ENCODE peak calls at places on chromosomes 7 and 10, in five cellular contexts. C is adrenal gland, Y is stomach, B is A549, G is IMR-90. W is an unnamed sample.

GRCh38 chr7:92586403-92586802 is 3.8 kb downstream of the FAM133B start:
- DNase-seq in C (no peak), Y (no peak), B (no peak), G (peak), W (no peak)

GRCh38 chr7:118104812-118105441 is 79.0 kb upstream of the LSM8 start:
- DNase-seq in C (no peak), Y (no peak), B (peak), G (peak), W (no peak)

GRCh38 chr7:14691597-14692203 is 210.9 kb downstream of the DGKB start:
- DNase-seq in C (peak), Y (peak), B (peak), G (peak), W (no peak)

GRCh38 chr10:77542860-77543259 is 94.7 kb downstream of the KCNMA1 start:
- DNase-seq in C (no peak), Y (no peak), B (no peak), G (no peak), W (no peak)

GRCh38 chr7:50389961-50390360 is 60.2 kb downstream of the FIGNL1 start:
- DNase-seq in C (no peak), Y (no peak), B (no peak), G (no peak), W (no peak)

GRCh38 chr7:55464422-55464821 is 99.3 kb downstream of the LANCL2 start:
- DNase-seq in C (no peak), Y (no peak), B (no peak), G (peak), W (no peak)

GRCh38 chr10:107474650-107475049 is 310.1 kb upstream of the SORCS1 start:
- DNase-seq in C (no peak), Y (no peak), B (no peak), G (no peak), W (no peak)

GRCh38 chr10:103649654-103650423 is 156.3 kb downstream of the NEURL1 start:
- DNase-seq in C (no peak), Y (no peak), B (no peak), G (no peak), W (no peak)

GRCh38 chr10:119412831-119413737 is 129.4 kb downstream of the RGS10 start:
- DNase-seq in C (no peak), Y (no peak), B (no peak), G (peak), W (no peak)

GRCh38 chr7:112204776-112205347 is 1.3 kb downstream of the DOCK4 start:
- DNase-seq in C (no peak), Y (no peak), B (no peak), G (no peak), W (no peak)

GRCh38 chr10:129875993-129876727 is 87.9 kb downstream of the EBF3 start:
- DNase-seq in C (no peak), Y (no peak), B (no peak), G (no peak), W (no peak)

GRCh38 chr10:129881641-129882040 is 82.4 kb downstream of the EBF3 start:
- DNase-seq in C (no peak), Y (no peak), B (no peak), G (no peak), W (no peak)

GRCh38 chr10:129880191-129880590 is 83.9 kb downstream of the EBF3 start:
- DNase-seq in C (no peak), Y (no peak), B (no peak), G (no peak), W (no peak)

GRCh38 chr10:129873351-129873750 is 90.7 kb downstream of the EBF3 start:
- DNase-seq in C (no peak), Y (no peak), B (no peak), G (no peak), W (no peak)

DNA sequence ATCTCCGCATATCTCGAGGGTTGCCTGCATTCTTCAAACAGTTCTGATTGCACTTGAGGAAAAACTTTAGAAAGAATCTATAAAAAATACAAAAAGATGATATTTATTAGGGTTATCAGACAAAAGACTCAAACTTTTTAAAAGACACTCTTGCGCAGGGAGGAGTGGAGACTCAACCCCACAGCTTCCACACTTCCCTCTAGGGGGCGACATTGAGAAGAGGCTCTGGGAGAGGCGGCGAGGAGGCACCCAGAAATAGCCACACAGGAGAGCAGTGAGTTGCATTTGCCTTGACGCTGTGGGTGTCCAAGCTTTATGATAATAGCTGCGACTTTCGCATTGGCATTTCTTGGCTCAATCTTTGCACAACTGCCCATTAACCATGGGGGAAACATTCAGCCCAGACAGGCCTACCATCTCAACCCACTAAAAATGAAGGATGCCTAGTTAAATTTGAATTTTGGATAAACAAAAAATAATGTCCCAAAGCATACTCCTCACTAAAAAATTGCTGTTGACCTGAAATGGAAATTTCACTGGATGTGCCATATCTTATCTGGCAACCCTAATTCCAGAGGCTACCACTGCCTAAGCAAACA is 86.2 kb downstream of the EBF3 start:
- DNase-seq in C (no peak), Y (no peak), B (peak), G (no peak), W (no peak)
- TF ChIP-seq CTCF in C (no peak), Y (no peak), B (peak), G (no peak), W (no peak)

GRCh38 chr7:141286522-141286921 is 212.7 kb downstream of the TMEM178B start:
- DNase-seq in C (no peak), Y (no peak), B (no peak), G (no peak), W (no peak)

GRCh38 chr7:141290365-141290764 is 216.5 kb downstream of the TMEM178B start:
- DNase-seq in C (no peak), Y (no peak), B (no peak), G (no peak), W (no peak)

GRCh38 chr7:141290951-141291350 is 217.1 kb downstream of the TMEM178B start:
- DNase-seq in C (no peak), Y (no peak), B (no peak), G (no peak), W (no peak)

GRCh38 chr7:141288626-141289025 is 214.8 kb downstream of the TMEM178B start:
- DNase-seq in C (no peak), Y (no peak), B (no peak), G (no peak), W (no peak)

DNA sequence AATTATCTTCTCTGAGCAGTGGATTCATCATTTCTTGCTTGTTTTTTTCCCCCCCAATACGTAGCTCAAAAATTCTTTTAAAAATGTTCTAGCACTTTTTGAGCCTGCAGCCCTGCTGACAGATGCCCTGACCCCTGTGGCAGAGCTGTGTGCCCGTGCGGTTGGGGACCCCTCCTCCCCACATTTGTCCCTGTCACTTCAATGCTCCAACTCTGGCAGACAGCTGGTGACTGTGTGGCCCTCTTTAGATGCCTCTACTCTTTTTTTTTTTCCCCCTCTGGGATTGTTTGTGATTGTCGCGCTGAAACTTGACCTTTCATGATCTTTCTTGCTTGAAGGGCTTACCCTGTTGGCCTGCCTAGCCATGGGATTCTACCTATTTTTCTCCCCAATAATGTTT is 214.1 kb downstream of the TMEM178B start:
- DNase-seq in C (no peak), Y (no peak), B (no peak), G (no peak), W (no peak)
- TF ChIP-seq POLR2A in C (no peak), Y (no peak), B (no peak), G (no peak), W (no peak)

GRCh38 chr10:72314263-72314662 is 40.5 kb downstream of the DNAJB12 start:
- DNase-seq in C (no peak), Y (no peak), B (no peak), G (no peak), W (no peak)
- H3K27ac ChIP-seq in C (peak), Y (peak), B (peak), G (no peak), W (peak)

DNA sequence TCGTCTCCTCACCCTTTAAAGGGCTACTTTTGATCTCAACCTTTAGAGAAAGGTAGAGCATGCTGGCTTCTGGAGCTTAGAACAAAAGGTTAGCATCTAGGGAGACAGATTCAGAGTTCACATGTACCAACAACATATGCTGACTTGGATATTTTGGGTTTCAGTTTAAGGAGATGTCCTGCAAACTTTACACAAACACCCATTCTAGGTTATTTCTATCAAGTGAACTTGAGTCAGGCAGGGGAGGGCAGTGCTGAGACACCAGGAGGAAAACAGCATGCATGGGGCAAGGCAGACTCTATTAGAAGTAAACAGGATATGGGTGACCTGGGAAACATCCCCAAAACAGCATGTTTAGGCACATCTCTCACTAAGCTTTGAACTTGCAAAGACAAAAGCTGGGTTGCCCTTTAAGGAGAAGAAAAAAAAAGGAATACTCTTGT is 43.8 kb downstream of the ARL4A start:
- DNase-seq in C (no peak), Y (no peak), B (peak), G (peak), W (no peak)
- TF ChIP-seq CTCF in C (no peak), Y (no peak), B (no peak), G (no peak), W (peak)

DNA sequence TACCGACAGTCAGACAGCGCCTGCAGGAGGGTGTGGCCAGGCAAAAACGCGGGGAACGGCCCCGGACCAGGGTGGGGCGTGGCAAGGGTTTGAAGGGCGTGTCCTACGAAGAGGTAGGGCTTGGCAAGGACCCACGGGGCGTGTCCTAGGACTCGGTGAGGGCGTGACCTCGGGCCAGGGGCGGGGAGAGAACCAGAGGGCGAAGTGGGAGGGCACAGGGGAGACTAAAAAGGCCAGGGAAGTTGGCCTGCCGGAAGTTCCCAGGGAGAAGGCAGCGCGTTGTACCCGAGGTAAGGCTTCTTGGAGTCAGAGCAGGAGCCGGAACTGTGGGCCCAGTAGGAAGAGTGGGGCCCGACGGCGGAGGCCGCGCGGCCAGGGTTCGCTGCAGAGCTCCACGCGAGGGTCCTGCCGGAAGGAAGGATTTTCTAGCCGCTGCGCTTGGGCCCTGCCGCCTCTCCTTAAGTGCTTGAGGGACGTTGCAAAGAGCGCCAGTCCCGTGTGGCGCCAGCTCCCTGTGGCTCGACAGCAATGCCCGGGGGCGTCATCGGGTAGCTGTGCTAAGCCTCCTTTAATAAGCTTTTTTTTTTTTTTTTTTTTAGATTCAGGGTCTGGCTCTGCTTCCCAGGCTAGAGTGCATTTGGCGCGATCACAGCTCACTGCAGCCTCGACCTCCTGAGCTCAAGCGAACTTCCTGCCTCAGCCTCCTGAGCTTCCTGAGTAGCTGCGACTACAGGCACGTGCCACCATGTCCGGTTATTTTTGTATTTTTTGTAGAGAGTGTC is at the start of gene PTER:
- DNase-seq in C (peak), Y (peak), B (peak), G (peak), W (peak)
- TF ChIP-seq POLR2A in C (peak), Y (no peak), B (peak), G (no peak), W (peak)

DNA sequence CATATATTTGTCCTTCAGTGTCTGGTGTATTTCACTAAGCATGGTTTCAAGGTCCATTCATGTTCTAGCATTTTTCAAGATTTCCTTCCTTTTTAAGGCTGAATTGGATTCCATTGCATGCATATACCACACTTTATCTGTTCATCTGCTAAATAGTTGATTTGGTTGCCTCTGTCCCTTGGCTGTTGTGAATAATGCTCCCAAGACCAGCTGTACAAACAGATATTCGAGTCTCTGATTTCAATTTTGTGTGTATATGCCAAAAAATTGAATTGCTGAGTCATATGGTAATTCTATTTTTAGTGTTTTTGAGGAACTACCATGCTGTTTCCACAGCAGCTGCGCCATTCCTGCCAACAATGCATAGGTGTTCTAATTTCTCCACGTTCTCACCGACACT is 216.4 kb downstream of the NRG3 start:
- DNase-seq in C (no peak), Y (no peak), B (no peak), G (no peak), W (no peak)
- H3K27ac ChIP-seq in C (no peak), Y (no peak), B (no peak), G (no peak), W (no peak)

GRCh38 chr7:158474488-158474887 is 113.1 kb downstream of the PTPRN2 start:
- DNase-seq in C (no peak), Y (no peak), B (no peak), G (no peak), W (no peak)
- TF ChIP-seq CTCF in C (no peak), Y (no peak), B (no peak), G (no peak), W (no peak)

W was measured in esophagus squamous epithelium.